ENCODE peak calls at places on chromosomes 7 and 10, in six cellular contexts. Y is activated naive CD4-positive, alpha-beta T cell treated with anti-CD3 and anti-CD28 coated beads, Interleukin-2, amount 10 ng/mL, durations not matched to agents 7 days and 5 days; F is NCI-H1105 treated with DMSO at 0.1 percent for 48 hours; H is KG1; O is AG08395; T is mesothelial cell of epicardium. W is an unnamed sample.

GRCh38 chr7:133023370-133024075 is 58.4 kb downstream of the CHCHD3 start:
- DNase-seq in F (peak), T (no peak), Y (no peak), H (no peak), O (no peak), W (no peak)

GRCh38 chr7:2248984-2249694 is 7.1 kb downstream of the NUDT1 start:
- DNase-seq in T (no peak), F (no peak), O (peak), Y (peak), H (peak), W (no peak)

GRCh38 chr7:100465702-100466311 is 1.7 kb upstream of the SPACDR start:
- DNase-seq in Y (no peak), F (peak), H (no peak), O (peak), T (no peak), W (peak)

GRCh38 chr7:34392972-34393371 is 265.0 kb upstream of the NPSR1 start:
- DNase-seq in Y (no peak), F (no peak), O (no peak), T (no peak), H (no peak), W (no peak)

GRCh38 chr10:24331457-24331856 is 122.5 kb downstream of the KIAA1217 start:
- DNase-seq in F (no peak), T (no peak), O (no peak), Y (no peak), H (no peak), W (no peak)

GRCh38 chr10:93702278-93703001 is at the start of gene FRA10AC1:
- DNase-seq in H (peak), Y (peak), T (peak), F (peak), O (peak), W (peak)

GRCh38 chr7:156655983-156656382 is 15.4 kb downstream of the RNF32 start:
- DNase-seq in F (no peak), T (no peak), Y (no peak), O (no peak), H (no peak), W (no peak)

GRCh38 chr10:66637273-66638036 is 288.4 kb upstream of the LRRTM3 start:
- DNase-seq in Y (no peak), O (no peak), F (no peak), T (no peak), H (no peak), W (no peak)

GRCh38 chr7:132516042-132516840 is 60.0 kb downstream of the PLXNA4 start:
- DNase-seq in F (no peak), H (no peak), Y (no peak), O (peak), T (no peak), W (no peak)

GRCh38 chr7:44348300-44348699 is 22.9 kb upstream of the CAMK2B start:
- DNase-seq in Y (peak), F (no peak), T (no peak), O (peak), H (no peak), W (peak)

GRCh38 chr7:155850730-155851678 is 38.7 kb upstream of the SHH start:
- DNase-seq in H (no peak), F (no peak), O (no peak), Y (no peak), T (no peak), W (no peak)

GRCh38 chr10:109977382-109977806 is 30.4 kb upstream of the ADD3 start:
- DNase-seq in Y (no peak), T (no peak), H (no peak), F (no peak), O (peak), W (no peak)

GRCh38 chr10:75607576-75607975 is 176.2 kb downstream of the LRMDA start:
- DNase-seq in T (no peak), Y (no peak), F (no peak), O (no peak), H (no peak), W (no peak)

GRCh38 chr10:101453791-101454718 is 100.1 kb downstream of the BTRC start:
- DNase-seq in F (no peak), T (no peak), O (no peak), Y (no peak), H (peak), W (no peak)

GRCh38 chr7:28151965-28152364 is 28.6 kb downstream of the JAZF1 start:
- DNase-seq in F (no peak), T (no peak), O (no peak), Y (no peak), H (no peak), W (no peak)

GRCh38 chr7:122166260-122166659 is 22.2 kb upstream of the AASS start:
- DNase-seq in T (no peak), F (no peak), H (no peak), Y (no peak), O (no peak), W (no peak)

GRCh38 chr7:73885433-73885974 is 24.5 kb downstream of the TMEM270 start:
- DNase-seq in H (no peak), Y (no peak), T (no peak), O (no peak), F (no peak), W (no peak)

GRCh38 chr10:89163265-89163995 is 43.7 kb downstream of the CH25H start:
- DNase-seq in Y (peak), O (peak), T (no peak), F (no peak), H (no peak), W (no peak)

W was measured in NCI-H146.